ENCODE peak calls at places on chromosomes 1 and 21, in five cellular contexts. One of them, this sample, is unnamed.

GRCh38 chr1:97640677-97641076 is 280.2 kb downstream of the DPYD start:
- DNase-seq in activated T-helper 1 cell treated with anti-CD3 and anti-CD28 coated beads, Interleukin-2, amount 50 U/mL, for 16 hours: no peak
- DNase-seq in NCI-H524: no peak
- DNase-seq in NCI-H345: no peak
- DNase-seq in T-helper 9 cell: no peak
- DNase-seq in this sample: no peak

GRCh38 chr1:114215426-114215825 is 61.8 kb upstream of the SYT6 start:
- DNase-seq in activated T-helper 1 cell treated with anti-CD3 and anti-CD28 coated beads, Interleukin-2, amount 50 U/mL, for 16 hours: no peak
- DNase-seq in NCI-H524: no peak
- DNase-seq in NCI-H345: no peak
- DNase-seq in T-helper 9 cell: no peak
- DNase-seq in this sample: no peak

GRCh38 chr1:60621524-60621923 is 460.8 kb upstream of the NFIA start:
- DNase-seq in activated T-helper 1 cell treated with anti-CD3 and anti-CD28 coated beads, Interleukin-2, amount 50 U/mL, for 16 hours: no peak
- DNase-seq in NCI-H524: no peak
- DNase-seq in NCI-H345: peak; percentile 77
- DNase-seq in T-helper 9 cell: no peak
- DNase-seq in this sample: no peak

GRCh38 chr21:27582246-27582945 is 615.5 kb upstream of the ADAMTS5 start:
- DNase-seq in activated T-helper 1 cell treated with anti-CD3 and anti-CD28 coated beads, Interleukin-2, amount 50 U/mL, for 16 hours: no peak
- DNase-seq in NCI-H524: no peak
- DNase-seq in NCI-H345: no peak
- DNase-seq in T-helper 9 cell: no peak
- DNase-seq in this sample: no peak

GRCh38 chr1:212754715-212755114 is 36.9 kb downstream of the NSL1 start:
- DNase-seq in activated T-helper 1 cell treated with anti-CD3 and anti-CD28 coated beads, Interleukin-2, amount 50 U/mL, for 16 hours: no peak
- DNase-seq in NCI-H524: no peak
- DNase-seq in NCI-H345: no peak
- DNase-seq in T-helper 9 cell: no peak
- DNase-seq in this sample: no peak

GRCh38 chr1:24315391-24315790 is 3.8 kb upstream of the GRHL3 start:
- DNase-seq in activated T-helper 1 cell treated with anti-CD3 and anti-CD28 coated beads, Interleukin-2, amount 50 U/mL, for 16 hours: no peak
- DNase-seq in NCI-H524: no peak
- DNase-seq in NCI-H345: peak; percentile 2
- DNase-seq in T-helper 9 cell: no peak
- DNase-seq in this sample: no peak

GRCh38 chr1:22319608-22320007 is 132.0 kb upstream of the ZBTB40 start:
- DNase-seq in activated T-helper 1 cell treated with anti-CD3 and anti-CD28 coated beads, Interleukin-2, amount 50 U/mL, for 16 hours: no peak
- DNase-seq in NCI-H524: no peak
- DNase-seq in NCI-H345: no peak
- DNase-seq in T-helper 9 cell: no peak
- DNase-seq in this sample: no peak

GRCh38 chr1:225998560-225999226 is 450 bp downstream of the SDE2 start:
- DNase-seq in activated T-helper 1 cell treated with anti-CD3 and anti-CD28 coated beads, Interleukin-2, amount 50 U/mL, for 16 hours: no peak
- DNase-seq in NCI-H524: no peak
- DNase-seq in NCI-H345: no peak
- DNase-seq in T-helper 9 cell: no peak
- DNase-seq in this sample: no peak

GRCh38 chr1:203046984-203047630 is 20.8 kb downstream of the PPFIA4 start:
- DNase-seq in activated T-helper 1 cell treated with anti-CD3 and anti-CD28 coated beads, Interleukin-2, amount 50 U/mL, for 16 hours: no peak
- DNase-seq in NCI-H524: no peak
- DNase-seq in NCI-H345: no peak
- DNase-seq in T-helper 9 cell: no peak
- DNase-seq in this sample: no peak

GRCh38 chr1:224211262-224211962 is 28.4 kb downstream of the DEGS1 start:
- DNase-seq in activated T-helper 1 cell treated with anti-CD3 and anti-CD28 coated beads, Interleukin-2, amount 50 U/mL, for 16 hours: no peak
- DNase-seq in NCI-H524: peak; percentile 12
- DNase-seq in NCI-H345: peak; percentile 77
- DNase-seq in T-helper 9 cell: no peak
- DNase-seq in this sample: no peak

GRCh38 chr21:31524140-31524539 is 135.4 kb upstream of the SOD1 start:
- DNase-seq in activated T-helper 1 cell treated with anti-CD3 and anti-CD28 coated beads, Interleukin-2, amount 50 U/mL, for 16 hours: no peak
- DNase-seq in NCI-H524: no peak
- DNase-seq in NCI-H345: no peak
- DNase-seq in T-helper 9 cell: no peak
- DNase-seq in this sample: no peak

GRCh38 chr1:167922023-167922422 is 8.1 kb upstream of the ADCY10 start:
- DNase-seq in activated T-helper 1 cell treated with anti-CD3 and anti-CD28 coated beads, Interleukin-2, amount 50 U/mL, for 16 hours: no peak
- DNase-seq in NCI-H524: no peak
- DNase-seq in NCI-H345: no peak
- DNase-seq in T-helper 9 cell: no peak
- DNase-seq in this sample: no peak

GRCh38 chr21:34974162-34974981 is 74.7 kb downstream of the RUNX1 start:
- DNase-seq in activated T-helper 1 cell treated with anti-CD3 and anti-CD28 coated beads, Interleukin-2, amount 50 U/mL, for 16 hours: no peak
- DNase-seq in NCI-H524: no peak
- DNase-seq in NCI-H345: no peak
- DNase-seq in T-helper 9 cell: peak; percentile 15
- DNase-seq in this sample: no peak

GRCh38 chr1:236204656-236205055 is 62.3 kb downstream of the GPR137B start:
- DNase-seq in activated T-helper 1 cell treated with anti-CD3 and anti-CD28 coated beads, Interleukin-2, amount 50 U/mL, for 16 hours: no peak
- DNase-seq in NCI-H524: no peak
- DNase-seq in NCI-H345: no peak
- DNase-seq in T-helper 9 cell: no peak
- DNase-seq in this sample: no peak

GRCh38 chr1:170214980-170215910 is 69.5 kb downstream of the NTMT2 start:
- DNase-seq in activated T-helper 1 cell treated with anti-CD3 and anti-CD28 coated beads, Interleukin-2, amount 50 U/mL, for 16 hours: no peak
- DNase-seq in NCI-H524: no peak
- DNase-seq in NCI-H345: no peak
- DNase-seq in T-helper 9 cell: no peak
- DNase-seq in this sample: no peak

GRCh38 chr1:240701412-240701811 is 89.5 kb upstream of the GREM2 start:
- DNase-seq in activated T-helper 1 cell treated with anti-CD3 and anti-CD28 coated beads, Interleukin-2, amount 50 U/mL, for 16 hours: no peak
- DNase-seq in NCI-H524: no peak
- DNase-seq in NCI-H345: no peak
- DNase-seq in T-helper 9 cell: no peak
- DNase-seq in this sample: no peak

GRCh38 chr21:39155578-39155977 is 27.7 kb downstream of the PSMG1 start:
- DNase-seq in activated T-helper 1 cell treated with anti-CD3 and anti-CD28 coated beads, Interleukin-2, amount 50 U/mL, for 16 hours: no peak
- DNase-seq in NCI-H524: no peak
- DNase-seq in NCI-H345: no peak
- DNase-seq in T-helper 9 cell: no peak
- DNase-seq in this sample: no peak

GRCh38 chr1:10867914-10868598 is 71.6 kb upstream of the CASZ1 start:
- DNase-seq in activated T-helper 1 cell treated with anti-CD3 and anti-CD28 coated beads, Interleukin-2, amount 50 U/mL, for 16 hours: no peak
- DNase-seq in NCI-H524: peak; percentile 89
- DNase-seq in NCI-H345: peak; percentile 93
- DNase-seq in T-helper 9 cell: no peak
- DNase-seq in this sample: no peak

GRCh38 chr1:9787702-9788101 is 36.1 kb downstream of the CLSTN1 start:
- DNase-seq in activated T-helper 1 cell treated with anti-CD3 and anti-CD28 coated beads, Interleukin-2, amount 50 U/mL, for 16 hours: no peak
- DNase-seq in NCI-H524: no peak
- DNase-seq in NCI-H345: no peak
- DNase-seq in T-helper 9 cell: peak; percentile 29
- DNase-seq in this sample: no peak

GRCh38 chr21:39911792-39912191 is 44.6 kb downstream of the PCP4 start:
- DNase-seq in activated T-helper 1 cell treated with anti-CD3 and anti-CD28 coated beads, Interleukin-2, amount 50 U/mL, for 16 hours: no peak
- DNase-seq in NCI-H524: no peak
- DNase-seq in NCI-H345: no peak
- DNase-seq in T-helper 9 cell: no peak
- DNase-seq in this sample: no peak

GRCh38 chr1:9823943-9824701 is at the start of gene CLSTN1:
- DNase-seq in activated T-helper 1 cell treated with anti-CD3 and anti-CD28 coated beads, Interleukin-2, amount 50 U/mL, for 16 hours: peak; percentile 85
- DNase-seq in NCI-H524: peak; percentile 55
- DNase-seq in NCI-H345: peak; percentile 91
- DNase-seq in T-helper 9 cell: peak; percentile 87
- DNase-seq in this sample: peak; percentile 87

GRCh38 chr21:43362306-43362927 is 64.5 kb downstream of the SIK1 start:
- DNase-seq in activated T-helper 1 cell treated with anti-CD3 and anti-CD28 coated beads, Interleukin-2, amount 50 U/mL, for 16 hours: peak; percentile 61
- DNase-seq in NCI-H524: peak; percentile 67
- DNase-seq in NCI-H345: no peak
- DNase-seq in T-helper 9 cell: peak; percentile 74
- DNase-seq in this sample: peak; percentile 67

GRCh38 chr1:11700655-11701467 is 9.4 kb downstream of the DRAXIN start:
- DNase-seq in activated T-helper 1 cell treated with anti-CD3 and anti-CD28 coated beads, Interleukin-2, amount 50 U/mL, for 16 hours: no peak
- DNase-seq in NCI-H524: peak; percentile 93
- DNase-seq in NCI-H345: no peak
- DNase-seq in T-helper 9 cell: no peak
- DNase-seq in this sample: no peak

GRCh38 chr21:25402134-25402957 is 204.9 kb downstream of the MRPL39 start:
- DNase-seq in activated T-helper 1 cell treated with anti-CD3 and anti-CD28 coated beads, Interleukin-2, amount 50 U/mL, for 16 hours: no peak
- DNase-seq in NCI-H524: no peak
- DNase-seq in NCI-H345: no peak
- DNase-seq in T-helper 9 cell: no peak
- DNase-seq in this sample: no peak

GRCh38 chr1:93817819-93818569 is 61.0 kb downstream of the DNTTIP2 start:
- DNase-seq in activated T-helper 1 cell treated with anti-CD3 and anti-CD28 coated beads, Interleukin-2, amount 50 U/mL, for 16 hours: no peak
- DNase-seq in NCI-H524: no peak
- DNase-seq in NCI-H345: no peak
- DNase-seq in T-helper 9 cell: peak; percentile 24
- DNase-seq in this sample: no peak

GRCh38 chr1:159936284-159936904 is 9.0 kb downstream of the IGSF9 start:
- DNase-seq in activated T-helper 1 cell treated with anti-CD3 and anti-CD28 coated beads, Interleukin-2, amount 50 U/mL, for 16 hours: peak; percentile 85
- DNase-seq in NCI-H524: no peak
- DNase-seq in NCI-H345: peak; percentile 46
- DNase-seq in T-helper 9 cell: peak; percentile 89
- DNase-seq in this sample: peak; percentile 78

GRCh38 chr1:14100916-14101315 is 400.9 kb downstream of the PRDM2 start:
- DNase-seq in activated T-helper 1 cell treated with anti-CD3 and anti-CD28 coated beads, Interleukin-2, amount 50 U/mL, for 16 hours: no peak
- DNase-seq in NCI-H524: no peak
- DNase-seq in NCI-H345: no peak
- DNase-seq in T-helper 9 cell: no peak
- DNase-seq in this sample: no peak

GRCh38 chr1:239952348-239953307 is 139.1 kb upstream of the FMN2 start:
- DNase-seq in activated T-helper 1 cell treated with anti-CD3 and anti-CD28 coated beads, Interleukin-2, amount 50 U/mL, for 16 hours: no peak
- DNase-seq in NCI-H524: no peak
- DNase-seq in NCI-H345: no peak
- DNase-seq in T-helper 9 cell: no peak
- DNase-seq in this sample: no peak

GRCh38 chr21:43585514-43585913 is 73.8 kb downstream of the HSF2BP start:
- DNase-seq in activated T-helper 1 cell treated with anti-CD3 and anti-CD28 coated beads, Interleukin-2, amount 50 U/mL, for 16 hours: no peak
- DNase-seq in NCI-H524: no peak
- DNase-seq in NCI-H345: no peak
- DNase-seq in T-helper 9 cell: no peak
- DNase-seq in this sample: no peak

GRCh38 chr1:75492011-75492410 is 118.9 kb downstream of the SLC44A5 start:
- DNase-seq in activated T-helper 1 cell treated with anti-CD3 and anti-CD28 coated beads, Interleukin-2, amount 50 U/mL, for 16 hours: no peak
- DNase-seq in NCI-H524: no peak
- DNase-seq in NCI-H345: no peak
- DNase-seq in T-helper 9 cell: no peak
- DNase-seq in this sample: no peak

GRCh38 chr1:19163261-19163660 is 46.8 kb downstream of the UBR4 start:
- DNase-seq in activated T-helper 1 cell treated with anti-CD3 and anti-CD28 coated beads, Interleukin-2, amount 50 U/mL, for 16 hours: no peak
- DNase-seq in NCI-H524: no peak
- DNase-seq in NCI-H345: no peak
- DNase-seq in T-helper 9 cell: no peak
- DNase-seq in this sample: no peak

GRCh38 chr1:89261926-89262540 is 10.6 kb downstream of the GBP5 start:
- DNase-seq in activated T-helper 1 cell treated with anti-CD3 and anti-CD28 coated beads, Interleukin-2, amount 50 U/mL, for 16 hours: no peak
- DNase-seq in NCI-H524: peak; percentile 22
- DNase-seq in NCI-H345: peak; percentile 86
- DNase-seq in T-helper 9 cell: no peak
- DNase-seq in this sample: no peak

GRCh38 chr21:44710756-44711326 is 531 bp downstream of the TSPEAR start:
- DNase-seq in activated T-helper 1 cell treated with anti-CD3 and anti-CD28 coated beads, Interleukin-2, amount 50 U/mL, for 16 hours: no peak
- DNase-seq in NCI-H524: no peak
- DNase-seq in NCI-H345: peak; percentile 100
- DNase-seq in T-helper 9 cell: no peak
- DNase-seq in this sample: no peak

GRCh38 chr1:39003464-39003752 is 12.3 kb downstream of the AKIRIN1 start:
- DNase-seq in activated T-helper 1 cell treated with anti-CD3 and anti-CD28 coated beads, Interleukin-2, amount 50 U/mL, for 16 hours: no peak
- DNase-seq in NCI-H524: no peak
- DNase-seq in NCI-H345: no peak
- DNase-seq in T-helper 9 cell: no peak
- DNase-seq in this sample: no peak